ENCODE peak calls at places on chromosome 21, in ten cellular contexts. I is mammary epithelial cell; X is A549; G is CD8-positive, alpha-beta memory T cell; R is caudate nucleus; C is ovary; L is PC-3; Z is HL-60; V is GM23248; A is aorta. B is an unnamed sample.

GRCh38 chr21:39016740-39017315 is 166.4 kb downstream of the PSMG1 start:
- DNase-seq in I (no peak), X (no peak), G (no peak), R (no peak), C (no peak), L (no peak), Z (peak), V (no peak), A (peak), B (no peak)

GRCh38 chr21:17476006-17476405 is 36.8 kb upstream of the CXADR start:
- DNase-seq in I (no peak), X (no peak), G (no peak), R (peak), C (no peak), L (no peak), Z (no peak), V (no peak), A (no peak), B (peak)

GRCh38 chr21:42623684-42624083 is 29.7 kb upstream of the PDE9A start:
- DNase-seq in I (no peak), X (no peak), G (no peak), R (no peak), C (no peak), L (no peak), Z (no peak), V (no peak), A (no peak), B (no peak)

GRCh38 chr21:42248783-42249597 is 30.1 kb downstream of the ABCG1 start:
- DNase-seq in I (no peak), X (no peak), G (no peak), R (no peak), C (no peak), L (no peak), Z (no peak), V (no peak), A (peak), B (no peak)

GRCh38 chr21:16588433-16588860 is 858.7 kb downstream of the USP25 start:
- DNase-seq in I (peak), X (peak), G (no peak), R (peak), C (peak), L (peak), Z (no peak), V (peak), A (peak), B (peak)

GRCh38 chr21:40049959-40050290 is 182.7 kb downstream of the PCP4 start:
- DNase-seq in I (no peak), X (no peak), G (no peak), R (no peak), C (no peak), L (no peak), Z (no peak), V (no peak), A (no peak), B (no peak)

GRCh38 chr21:25396135-25396711 is 211.1 kb downstream of the MRPL39 start:
- DNase-seq in I (no peak), X (no peak), G (peak), R (no peak), C (no peak), L (no peak), Z (no peak), V (no peak), A (no peak), B (no peak)

GRCh38 chr21:42527489-42528158 is 14.0 kb downstream of the SLC37A1 start:
- DNase-seq in I (no peak), X (no peak), G (peak), R (no peak), C (no peak), L (no peak), Z (no peak), V (no peak), A (no peak), B (no peak)

GRCh38 chr21:14890141-14890540 is 174.7 kb downstream of the NRIP1 start:
- DNase-seq in I (no peak), X (no peak), G (no peak), R (no peak), C (no peak), L (no peak), Z (no peak), V (no peak), A (no peak), B (no peak)

GRCh38 chr21:39079617-39080016 is 103.6 kb downstream of the PSMG1 start:
- DNase-seq in I (no peak), X (no peak), G (no peak), R (peak), C (no peak), L (no peak), Z (peak), V (no peak), A (peak), B (peak)

GRCh38 chr21:41558842-41559241 is 50.9 kb upstream of the TMPRSS2 start:
- DNase-seq in I (no peak), X (no peak), G (no peak), R (no peak), C (no peak), L (no peak), Z (no peak), V (no peak), A (no peak), B (no peak)

GRCh38 chr21:42631142-42631541 is 22.3 kb upstream of the PDE9A start:
- DNase-seq in I (no peak), X (no peak), G (no peak), R (no peak), C (no peak), L (no peak), Z (no peak), V (no peak), A (no peak), B (no peak)

GRCh38 chr21:37463083-37463780 is 96.7 kb downstream of the DYRK1A start:
- DNase-seq in I (peak), X (peak), G (peak), R (no peak), C (no peak), L (peak), Z (no peak), V (peak), A (no peak), B (no peak)

GRCh38 chr21:30994917-30995316 is 43.4 kb downstream of the KRTAP19-8 start:
- DNase-seq in I (no peak), X (no peak), G (no peak), R (no peak), C (no peak), L (no peak), Z (no peak), V (no peak), A (no peak), B (no peak)

GRCh38 chr21:32257952-32258785 is 20.7 kb downstream of the MIS18A start:
- DNase-seq in I (peak), X (peak), G (no peak), R (peak), C (peak), L (peak), Z (peak), V (peak), A (peak), B (peak)

GRCh38 chr21:32334980-32335471 is 36.4 kb downstream of the MRAP start:
- DNase-seq in I (no peak), X (no peak), G (no peak), R (peak), C (no peak), L (no peak), Z (no peak), V (peak), A (no peak), B (no peak)

GRCh38 chr21:27526451-27526850 is 559.6 kb upstream of the ADAMTS5 start:
- DNase-seq in I (no peak), X (no peak), G (no peak), R (no peak), C (no peak), L (no peak), Z (no peak), V (no peak), A (no peak), B (no peak)

GRCh38 chr21:36104306-36105300 is 30.3 kb upstream of the CBR3 start:
- DNase-seq in I (peak), X (no peak), G (peak), R (peak), C (peak), L (peak), Z (no peak), V (peak), A (no peak), B (peak)

GRCh38 chr21:31330144-31330483 is 13.9 kb downstream of the TIAM1 start:
- DNase-seq in I (no peak), X (no peak), G (no peak), R (no peak), C (no peak), L (no peak), Z (no peak), V (no peak), A (no peak), B (no peak)

GRCh38 chr21:25801217-25802015 is 66.6 kb downstream of the GABPA start:
- DNase-seq in I (peak), X (peak), G (peak), R (peak), C (peak), L (peak), Z (peak), V (peak), A (peak), B (peak)

GRCh38 chr21:37435120-37435519 is 68.5 kb downstream of the DYRK1A start:
- DNase-seq in I (peak), X (peak), G (peak), R (peak), C (no peak), L (peak), Z (no peak), V (peak), A (peak), B (peak)

GRCh38 chr21:26115899-26116298 is 54.7 kb downstream of the APP start:
- DNase-seq in I (peak), X (peak), G (no peak), R (no peak), C (no peak), L (peak), Z (no peak), V (peak), A (no peak), B (no peak)

GRCh38 chr21:39175665-39176064 is 7.6 kb downstream of the PSMG1 start:
- DNase-seq in I (no peak), X (no peak), G (no peak), R (no peak), C (no peak), L (no peak), Z (no peak), V (no peak), A (no peak), B (no peak)

GRCh38 chr21:31132574-31133242 is 94.4 kb upstream of the KRTAP19-8 start:
- DNase-seq in I (no peak), X (no peak), G (peak), R (no peak), C (no peak), L (no peak), Z (peak), V (peak), A (no peak), B (no peak)

GRCh38 chr21:16583567-16583966 is 853.8 kb downstream of the USP25 start:
- DNase-seq in I (no peak), X (no peak), G (no peak), R (no peak), C (no peak), L (no peak), Z (no peak), V (no peak), A (no peak), B (no peak)

GRCh38 chr21:38761531-38761930 is 44.2 kb upstream of the ETS2 start:
- DNase-seq in I (no peak), X (no peak), G (no peak), R (no peak), C (no peak), L (no peak), Z (no peak), V (no peak), A (no peak), B (no peak)

GRCh38 chr21:25949701-25950100 is 214.9 kb downstream of the GABPA start:
- DNase-seq in I (no peak), X (no peak), G (no peak), R (no peak), C (no peak), L (no peak), Z (no peak), V (no peak), A (no peak), B (no peak)

GRCh38 chr21:16388911-16389515 is 659.2 kb downstream of the USP25 start:
- DNase-seq in I (peak), X (no peak), G (no peak), R (no peak), C (no peak), L (peak), Z (no peak), V (no peak), A (no peak), B (no peak)

GRCh38 chr21:35343046-35343816 is 294.1 kb upstream of the RUNX1 start:
- DNase-seq in I (no peak), X (no peak), G (no peak), R (no peak), C (no peak), L (peak), Z (no peak), V (no peak), A (no peak), B (no peak)

GRCh38 chr21:25487046-25487594 is 120.2 kb downstream of the MRPL39 start:
- DNase-seq in I (no peak), X (no peak), G (no peak), R (no peak), C (no peak), L (no peak), Z (peak), V (peak), A (no peak), B (no peak)

GRCh38 chr21:25733859-25734653 is 648 bp downstream of the ATP5PF start:
- DNase-seq in I (peak), X (peak), G (peak), R (peak), C (no peak), L (peak), Z (peak), V (peak), A (no peak), B (peak)

GRCh38 chr21:38936237-38936636 is 130.5 kb downstream of the ETS2 start:
- DNase-seq in I (no peak), X (no peak), G (no peak), R (no peak), C (no peak), L (no peak), Z (no peak), V (no peak), A (no peak), B (no peak)

GRCh38 chr21:35057428-35057827 is 8.3 kb upstream of the RUNX1 start:
- DNase-seq in I (no peak), X (no peak), G (no peak), R (no peak), C (no peak), L (no peak), Z (no peak), V (no peak), A (no peak), B (no peak)

GRCh38 chr21:29177800-29178199 is 47.4 kb downstream of the MAP3K7CL start:
- DNase-seq in I (no peak), X (no peak), G (no peak), R (no peak), C (no peak), L (no peak), Z (no peak), V (no peak), A (no peak), B (no peak)
- H3K27ac ChIP-seq in I (no peak), X (no peak), G (no peak), R (no peak), C (no peak), L (no peak), Z (no peak), V (no peak), A (no peak), B (no peak)

GRCh38 chr21:33554236-33554981 is 11.6 kb downstream of the SON start:
- DNase-seq in I (no peak), X (no peak), G (no peak), R (no peak), C (no peak), L (no peak), Z (no peak), V (no peak), A (no peak), B (no peak)

GRCh38 chr21:33551664-33552063 is 8.8 kb downstream of the SON start:
- DNase-seq in I (no peak), X (no peak), G (no peak), R (no peak), C (no peak), L (no peak), Z (no peak), V (no peak), A (no peak), B (no peak)

GRCh38 chr21:33554982-33555344 is 12.1 kb downstream of the SON start:
- DNase-seq in I (no peak), X (no peak), G (no peak), R (no peak), C (no peak), L (no peak), Z (no peak), V (no peak), A (no peak), B (no peak)

GRCh38 chr21:33552093-33552998 is 9.5 kb downstream of the SON start:
- DNase-seq in I (no peak), X (no peak), G (no peak), R (no peak), C (no peak), L (no peak), Z (no peak), V (peak), A (no peak), B (no peak)

DNA sequence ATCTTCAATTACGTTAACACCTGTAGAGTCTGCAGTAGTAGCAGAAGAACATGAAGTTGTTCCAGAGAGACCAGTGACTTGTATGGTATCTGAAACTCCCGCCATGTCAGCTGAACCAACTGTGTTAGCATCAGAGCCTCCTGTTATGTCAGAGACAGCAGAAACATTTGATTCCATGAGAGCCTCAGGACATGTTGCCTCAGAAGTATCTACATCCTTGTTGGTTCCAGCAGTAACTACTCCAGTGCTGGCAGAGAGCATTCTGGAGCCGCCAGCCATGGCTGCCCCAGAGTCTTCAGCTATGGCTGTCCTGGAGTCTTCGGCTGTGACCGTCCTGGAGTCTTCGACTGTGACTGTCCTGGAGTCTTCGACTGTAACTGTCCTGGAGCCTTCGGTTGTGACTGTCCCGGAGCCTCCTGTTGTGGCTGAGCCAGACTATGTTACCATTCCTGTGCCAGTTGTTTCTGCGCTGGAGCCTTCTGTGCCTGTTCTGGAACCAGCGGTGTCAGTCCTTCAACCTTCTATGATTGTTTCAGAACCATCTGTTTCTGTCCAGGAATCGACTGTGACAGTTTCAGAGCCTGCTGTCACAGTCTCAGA is 10.3 kb downstream of the SON start:
- DNase-seq in I (no peak), X (no peak), G (no peak), R (no peak), C (no peak), L (no peak), Z (no peak), V (no peak), A (no peak), B (no peak)
- H3K27ac ChIP-seq in I (no peak), X (no peak), G (no peak), R (no peak), C (no peak), L (no peak), Z (no peak), V (no peak), A (no peak), B (no peak)

GRCh38 chr21:46078984-46079356 is 18.9 kb upstream of the COL6A2 start:
- DNase-seq in I (no peak), X (no peak), G (no peak), R (no peak), C (peak), L (no peak), Z (no peak), V (peak), A (peak), B (no peak)
- H3K27ac ChIP-seq in I (no peak), X (no peak), G (no peak), R (no peak), C (no peak), L (peak), Z (no peak), V (peak), A (no peak), B (no peak)

GRCh38 chr21:18661842-18662241 is 258.3 kb upstream of the TMPRSS15 start:
- DNase-seq in I (no peak), X (no peak), G (no peak), R (no peak), C (no peak), L (no peak), Z (no peak), V (no peak), A (no peak), B (no peak)

DNA sequence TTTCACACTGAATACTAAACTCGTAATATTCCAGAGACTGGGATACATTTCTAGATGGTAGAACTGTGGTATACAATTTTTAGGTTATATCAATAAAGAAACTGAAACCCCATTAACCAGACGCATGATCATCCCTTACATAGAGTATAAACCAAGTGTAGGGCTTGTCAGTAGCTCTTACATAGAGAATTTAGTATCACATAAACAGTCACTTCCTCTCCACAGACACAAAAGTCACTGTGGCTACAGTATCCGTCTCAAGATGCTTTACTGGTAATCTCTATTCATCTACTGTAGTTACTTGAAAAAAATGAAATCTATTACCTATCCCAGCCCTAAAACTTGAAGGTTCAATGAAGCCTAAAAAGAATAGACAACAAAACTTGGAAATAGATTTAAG is 252.3 kb upstream of the TMPRSS15 start:
- DNase-seq in I (no peak), X (no peak), G (no peak), R (no peak), C (no peak), L (no peak), Z (no peak), V (no peak), A (no peak), B (no peak)
- H3K27ac ChIP-seq in I (no peak), X (no peak), G (no peak), R (no peak), C (no peak), L (no peak), Z (no peak), V (no peak), A (no peak), B (no peak)

GRCh38 chr21:44047996-44048560 is 36.0 kb downstream of the TRAPPC10 start:
- DNase-seq in I (no peak), X (no peak), G (no peak), R (no peak), C (no peak), L (no peak), Z (no peak), V (no peak), A (peak), B (no peak)

GRCh38 chr21:44049606-44050005 is 37.5 kb downstream of the TRAPPC10 start:
- DNase-seq in I (no peak), X (no peak), G (no peak), R (no peak), C (no peak), L (no peak), Z (no peak), V (peak), A (peak), B (no peak)

GRCh38 chr21:44050276-44050675 is 38.2 kb downstream of the TRAPPC10 start:
- DNase-seq in I (no peak), X (no peak), G (no peak), R (no peak), C (no peak), L (no peak), Z (no peak), V (no peak), A (peak), B (no peak)

GRCh38 chr21:44051462-44051941 is 39.4 kb downstream of the TRAPPC10 start:
- DNase-seq in I (no peak), X (no peak), G (no peak), R (peak), C (peak), L (no peak), Z (peak), V (no peak), A (peak), B (peak)

GRCh38 chr21:44049182-44049581 is 37.1 kb downstream of the TRAPPC10 start:
- DNase-seq in I (no peak), X (no peak), G (no peak), R (no peak), C (no peak), L (no peak), Z (no peak), V (no peak), A (peak), B (no peak)
- H3K27ac ChIP-seq in I (no peak), X (no peak), G (no peak), R (peak), C (no peak), L (no peak), Z (no peak), V (no peak), A (no peak), B (peak)

DNA sequence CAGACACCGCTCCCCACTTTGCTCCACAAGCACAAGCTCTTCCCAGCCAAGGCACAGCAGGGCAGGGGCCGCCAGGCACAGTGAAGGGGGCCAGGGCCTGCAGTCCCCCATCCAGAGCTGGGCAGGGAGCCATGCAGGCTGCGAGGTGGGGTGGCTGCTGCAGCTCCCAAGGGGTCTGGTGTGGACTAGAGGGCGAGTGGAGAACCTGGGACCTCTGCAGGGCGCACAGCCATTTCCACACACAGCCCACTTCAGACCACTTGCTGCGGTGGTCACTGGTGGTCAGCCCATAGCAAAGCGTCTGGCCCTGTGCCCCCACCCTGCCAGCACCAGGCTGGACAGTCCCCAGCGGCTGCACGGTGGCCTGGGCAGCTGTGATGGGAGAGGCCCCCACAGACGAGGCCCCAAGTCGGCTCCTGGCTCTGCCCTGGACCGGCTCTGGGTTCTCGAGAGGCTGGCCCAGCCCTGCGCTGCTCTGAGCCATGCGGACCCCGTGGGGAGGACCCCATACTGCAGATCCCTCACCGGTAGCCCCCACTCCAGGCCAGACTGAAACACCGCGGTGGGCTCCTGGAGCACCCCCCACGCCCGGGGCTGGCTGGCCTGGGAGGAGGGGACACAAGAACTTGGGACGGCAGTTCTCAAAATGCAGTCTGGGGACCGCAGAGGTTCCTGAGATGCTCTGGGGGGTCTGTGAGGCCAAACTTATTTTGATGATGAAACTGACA is 47.1 kb upstream of the COL6A2 start:
- DNase-seq in I (no peak), X (no peak), G (no peak), R (no peak), C (peak), L (no peak), Z (no peak), V (no peak), A (peak), B (no peak)
- H3K27ac ChIP-seq in I (no peak), X (no peak), G (no peak), R (no peak), C (peak), L (peak), Z (no peak), V (no peak), A (no peak), B (no peak)

B was measured in substantia nigra.